ENCODE peak calls at places on chromosomes 3 and 15, in five cellular contexts. M is right lobe of liver, F is IMR-90, Y is AG04450, A is HCT116. G is an unnamed sample.

GRCh38 chr15:48861813-48862431 is 16.0 kb upstream of the EID1 start:
- DNase-seq in M (no peak), F (peak), Y (no peak), A (peak), G (no peak)

GRCh38 chr3:18424213-18424861 is 802 bp downstream of the SATB1 start:
- DNase-seq in M (no peak), F (no peak), Y (no peak), A (no peak), G (no peak)

GRCh38 chr15:56165234-56165633 is 78.4 kb downstream of the RFX7 start:
- DNase-seq in M (no peak), F (no peak), Y (no peak), A (no peak), G (no peak)

GRCh38 chr3:177465243-177465642 is 268.0 kb upstream of the TBL1XR1 start:
- DNase-seq in M (no peak), F (no peak), Y (no peak), A (no peak), G (peak)

GRCh38 chr15:84982301-84982920 is 755 bp downstream of the PDE8A start:
- DNase-seq in M (peak), F (peak), Y (no peak), A (no peak), G (no peak)

GRCh38 chr3:195129644-195130492 is 141.1 kb downstream of the XXYLT1 start:
- DNase-seq in M (no peak), F (peak), Y (no peak), A (no peak), G (no peak)

GRCh38 chr3:180311242-180311641 is 274.5 kb upstream of the PEX5L start:
- DNase-seq in M (no peak), F (no peak), Y (no peak), A (no peak), G (no peak)

GRCh38 chr3:175193815-175194518 is 334.8 kb downstream of the NAALADL2 start:
- DNase-seq in M (no peak), F (peak), Y (no peak), A (peak), G (no peak)

GRCh38 chr3:8336456-8336855 is 165.2 kb upstream of the LMCD1 start:
- DNase-seq in M (no peak), F (no peak), Y (no peak), A (no peak), G (no peak)

GRCh38 chr15:75213212-75213767 is 11.6 kb downstream of the C15orf39 start:
- DNase-seq in M (no peak), F (no peak), Y (no peak), A (no peak), G (no peak)

GRCh38 chr3:78029775-78030174 is 989.9 kb downstream of the ROBO2 start:
- DNase-seq in M (peak), F (no peak), Y (no peak), A (no peak), G (no peak)

GRCh38 chr3:103787164-103787871 is 1352.5 kb downstream of the ZPLD1 start:
- DNase-seq in M (no peak), F (no peak), Y (no peak), A (no peak), G (no peak)

GRCh38 chr15:42066764-42067415 is 27.5 kb downstream of the PLA2G4D start:
- DNase-seq in M (no peak), F (no peak), Y (no peak), A (no peak), G (no peak)

GRCh38 chr15:63043391-63044076 is 987 bp downstream of the TPM1 start:
- DNase-seq in M (peak), F (no peak), Y (no peak), A (no peak), G (no peak)

GRCh38 chr3:12557472-12558105 is 702 bp downstream of the MKRN2 start:
- DNase-seq in M (no peak), F (peak), Y (no peak), A (no peak), G (no peak)

GRCh38 chr15:77181305-77182074 is 110.6 kb upstream of the TSPAN3 start:
- DNase-seq in M (no peak), F (no peak), Y (no peak), A (no peak), G (no peak)

GRCh38 chr3:23913873-23914743 is 2.7 kb downstream of the NKIRAS1 start:
- DNase-seq in M (no peak), F (no peak), Y (no peak), A (no peak), G (no peak)

GRCh38 chr3:135895734-135896121 is 69.8 kb upstream of the PPP2R3A start:
- DNase-seq in M (no peak), F (no peak), Y (no peak), A (no peak), G (no peak)

GRCh38 chr3:194322701-194323174 is 28.4 kb downstream of the CPN2 start:
- DNase-seq in M (no peak), F (peak), Y (no peak), A (peak), G (no peak)

GRCh38 chr15:58043192-58043903 is 22.2 kb downstream of the ALDH1A2 start:
- DNase-seq in M (peak), F (peak), Y (peak), A (peak), G (no peak)

GRCh38 chr3:196471551-196471950 is 32.0 kb downstream of the RNF168 start:
- DNase-seq in M (no peak), F (peak), Y (no peak), A (no peak), G (no peak)

GRCh38 chr3:35141406-35141805 is 497.9 kb upstream of the ARPP21 start:
- DNase-seq in M (no peak), F (no peak), Y (no peak), A (no peak), G (no peak)

GRCh38 chr3:130789678-130790340 is 43.2 kb upstream of the PIK3R4 start:
- DNase-seq in M (no peak), F (no peak), Y (no peak), A (no peak), G (no peak)

GRCh38 chr3:51942603-51943450 is 664 bp downstream of the PARP3 start:
- DNase-seq in M (peak), F (peak), Y (no peak), A (peak), G (no peak)

GRCh38 chr15:59242649-59243048 is 36.0 kb downstream of the LDHAL6B start:
- DNase-seq in M (no peak), F (no peak), Y (no peak), A (no peak), G (no peak)

GRCh38 chr3:176661432-176661964 is 535.8 kb downstream of the TBL1XR1 start:
- DNase-seq in M (no peak), F (no peak), Y (no peak), A (no peak), G (no peak)

GRCh38 chr3:38353151-38353550 is 6.6 kb downstream of the XYLB start:
- DNase-seq in M (no peak), F (peak), Y (no peak), A (no peak), G (no peak)

GRCh38 chr3:119794971-119795612 is 13.2 kb downstream of the NR1I2 start:
- DNase-seq in M (peak), F (no peak), Y (no peak), A (peak), G (no peak)

GRCh38 chr15:67076147-67076843 is 10.9 kb downstream of the SMAD3 start:
- DNase-seq in M (no peak), F (peak), Y (peak), A (peak), G (no peak)

GRCh38 chr15:73873889-73874511 is 636 bp downstream of the TBC1D21 start:
- DNase-seq in M (no peak), F (peak), Y (peak), A (peak), G (peak)

GRCh38 chr15:74383695-74384565 is 16.5 kb upstream of the CYP11A1 start:
- DNase-seq in M (no peak), F (peak), Y (no peak), A (peak), G (no peak)

GRCh38 chr15:75191235-75191634 is 10.4 kb upstream of the C15orf39 start:
- DNase-seq in M (no peak), F (no peak), Y (no peak), A (no peak), G (no peak)

GRCh38 chr3:56783644-56784451 is 17.9 kb downstream of the ARHGEF3 start:
- DNase-seq in M (no peak), F (peak), Y (peak), A (no peak), G (peak)

GRCh38 chr3:134937256-134938023 is 142.4 kb downstream of the EPHB1 start:
- DNase-seq in M (no peak), F (no peak), Y (no peak), A (no peak), G (no peak)

GRCh38 chr3:132966374-132966773 is 71.8 kb upstream of the TMEM108 start:
- DNase-seq in M (no peak), F (no peak), Y (no peak), A (no peak), G (no peak)

GRCh38 chr3:36372534-36372935 is 7.8 kb upstream of the STAC start:
- DNase-seq in M (no peak), F (no peak), Y (no peak), A (no peak), G (no peak)

GRCh38 chr15:63628123-63628822 is 31.1 kb downstream of the FBXL22 start:
- DNase-seq in M (no peak), F (peak), Y (no peak), A (no peak), G (no peak)

GRCh38 chr3:197508051-197508451 is 47.7 kb downstream of the BDH1 start:
- DNase-seq in M (no peak), F (no peak), Y (no peak), A (no peak), G (no peak)

GRCh38 chr3:108970561-108970960 is 16.9 kb upstream of the GUCA1C start:
- DNase-seq in M (no peak), F (no peak), Y (no peak), A (no peak), G (no peak)

GRCh38 chr3:113746069-113746954 is at the start of gene NAA50:
- DNase-seq in M (peak), F (peak), Y (peak), A (peak), G (peak)

GRCh38 chr3:113741086-113741485 is 5.0 kb downstream of the NAA50 start:
- DNase-seq in M (no peak), F (no peak), Y (no peak), A (no peak), G (no peak)

GRCh38 chr3:113745273-113746068 is 578 bp downstream of the NAA50 start:
- DNase-seq in M (peak), F (peak), Y (peak), A (peak), G (peak)

GRCh38 chr3:113744941-113745272 is 1.1 kb downstream of the NAA50 start:
- DNase-seq in M (no peak), F (no peak), Y (no peak), A (no peak), G (no peak)

GRCh38 chr3:113743006-113743639 is 2.9 kb downstream of the NAA50 start:
- DNase-seq in M (no peak), F (no peak), Y (no peak), A (no peak), G (no peak)
- H3K4me3 ChIP-seq in M (no peak), F (no peak), Y (peak), A (no peak), G (no peak)

GRCh38 chr15:90934949-90935751 is at the start of gene UNC45A:
- DNase-seq in M (peak), F (peak), Y (peak), A (peak), G (peak)
- TF ChIP-seq CTCF in M (no peak), F (no peak), Y (no peak), A (no peak), G (peak)

GRCh38 chr15:40498891-40499290 is 28.1 kb downstream of the CHST14 start:
- DNase-seq in M (no peak), F (no peak), Y (no peak), A (no peak), G (no peak)

GRCh38 chr15:40500584-40501330 is 30.0 kb downstream of the CHST14 start:
- DNase-seq in M (no peak), F (peak), Y (no peak), A (no peak), G (no peak)

GRCh38 chr15:40498418-40498817 is 27.6 kb downstream of the CHST14 start:
- DNase-seq in M (no peak), F (peak), Y (peak), A (no peak), G (no peak)

GRCh38 chr15:40501487-40501886 is 30.7 kb downstream of the CHST14 start:
- DNase-seq in M (no peak), F (no peak), Y (no peak), A (no peak), G (no peak)

GRCh38 chr15:40499931-40500330 is 29.1 kb downstream of the CHST14 start:
- DNase-seq in M (no peak), F (no peak), Y (no peak), A (no peak), G (no peak)
- H3K4me3 ChIP-seq in M (no peak), F (no peak), Y (no peak), A (no peak), G (no peak)

GRCh38 chr3:169815590-169816150 is 3.0 kb upstream of the LRRC34 start:
- DNase-seq in M (no peak), F (no peak), Y (no peak), A (no peak), G (no peak)

GRCh38 chr3:169811606-169812123 is 1.0 kb upstream of the LRRIQ4 start:
- DNase-seq in M (no peak), F (peak), Y (peak), A (no peak), G (no peak)

GRCh38 chr3:169812124-169812843 is 386 bp upstream of the LRRIQ4 start:
- DNase-seq in M (peak), F (peak), Y (peak), A (no peak), G (no peak)

GRCh38 chr3:169812844-169813677 is at the start of the genes LRRC34 and LRRIQ4:
- DNase-seq in M (peak), F (peak), Y (peak), A (no peak), G (no peak)

DNA sequence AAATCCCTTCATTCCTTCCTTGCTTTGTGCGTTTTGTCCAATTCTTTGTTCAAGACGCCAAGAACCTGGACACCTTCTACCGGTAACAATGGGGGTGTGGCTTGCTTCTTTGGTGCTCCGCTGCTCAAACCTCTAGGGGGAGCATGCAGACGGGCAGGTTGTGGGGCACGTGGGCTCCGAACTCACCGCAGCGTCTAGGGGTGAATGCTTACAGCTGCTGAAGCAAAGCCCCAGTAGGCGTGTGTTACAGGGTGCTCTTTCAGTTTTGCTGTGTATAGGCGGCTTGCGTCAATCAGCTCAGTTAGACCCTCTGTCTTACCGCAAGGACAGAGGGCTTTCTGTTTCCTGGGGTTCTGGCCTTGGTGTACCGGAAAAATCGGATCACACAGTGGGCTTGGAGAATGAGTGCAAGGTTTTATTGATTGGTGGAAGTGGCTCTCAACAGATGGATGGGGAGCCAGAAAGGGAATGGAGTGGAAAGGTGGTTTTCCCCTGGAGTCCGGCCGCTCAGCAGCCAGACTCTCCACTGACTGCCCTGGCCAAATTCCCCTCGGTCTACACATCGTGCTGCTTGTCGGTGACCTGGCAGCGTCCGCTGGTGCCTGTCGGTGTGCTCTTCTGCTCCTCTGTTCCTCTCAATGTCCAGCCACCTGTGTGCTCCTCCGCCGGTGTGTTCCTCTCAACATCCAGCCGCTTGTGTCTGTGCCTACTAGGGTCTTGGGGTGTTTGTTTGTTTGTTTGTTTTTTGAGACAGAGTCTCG is 1.2 kb upstream of the LRRC34 start:
- DNase-seq in M (peak), F (no peak), Y (no peak), A (no peak), G (no peak)
- TF ChIP-seq CTCF in M (peak), F (no peak), Y (no peak), A (no peak), G (no peak)